ENCODE peak calls at places on chromosome 1, in five cellular contexts. A, N, W, R and S are unnamed samples.
A peak's percentile ranks its signal among the peaks of the same experiment; 100 is the strongest.

GRCh38 chr1:239952348-239953307 is 139.1 kb upstream of the FMN2 start:
- DNase-seq in A (no peak), N (no peak), W (no peak), R (no peak), S (no peak)

GRCh38 chr1:228901936-228902681 is 166.8 kb downstream of the RHOU start:
- DNase-seq in A (no peak), N (no peak), W (no peak), R (no peak), S (no peak)

GRCh38 chr1:62530516-62531154 is 66.7 kb upstream of the ANGPTL3 start:
- DNase-seq in A (no peak), N (no peak), W (peak; percentile 27), R (no peak), S (peak; percentile 40)

GRCh38 chr1:235766794-235767285 is 99.9 kb downstream of the LYST start:
- DNase-seq in A (no peak), N (no peak), W (no peak), R (no peak), S (no peak)

GRCh38 chr1:42368096-42368795 is 12.3 kb upstream of the RIMKLA start:
- DNase-seq in A (no peak), N (no peak), W (no peak), R (no peak), S (no peak)

GRCh38 chr1:77632216-77632615 is 50.2 kb downstream of the ZZZ3 start:
- DNase-seq in A (no peak), N (no peak), W (no peak), R (no peak), S (no peak)

GRCh38 chr1:201268604-201269151 is 14.6 kb upstream of the PKP1 start:
- DNase-seq in A (no peak), N (peak; percentile 55), W (no peak), R (no peak), S (no peak)

GRCh38 chr1:208139434-208140086 is 104.6 kb downstream of the PLXNA2 start:
- DNase-seq in A (no peak), N (no peak), W (no peak), R (no peak), S (no peak)

GRCh38 chr1:214009613-214010550 is 22.1 kb downstream of the PROX1 start:
- DNase-seq in A (no peak), N (no peak), W (no peak), R (no peak), S (no peak)

GRCh38 chr1:214146523-214146922 is 134.4 kb upstream of the SMYD2 start:
- DNase-seq in A (no peak), N (no peak), W (no peak), R (no peak), S (no peak)

GRCh38 chr1:3111616-3112021 is 42.6 kb downstream of the PRDM16 start:
- DNase-seq in A (no peak), N (no peak), W (no peak), R (no peak), S (no peak)

GRCh38 chr1:23460519-23460918 is 23.5 kb downstream of the ASAP3 start:
- DNase-seq in A (no peak), N (no peak), W (no peak), R (no peak), S (no peak)

GRCh38 chr1:35215346-35215745 is 22.4 kb upstream of the SFPQ start:
- DNase-seq in A (no peak), N (no peak), W (no peak), R (no peak), S (no peak)

GRCh38 chr1:112021263-112021662 is 31.8 kb upstream of the KCND3 start:
- DNase-seq in A (no peak), N (no peak), W (no peak), R (no peak), S (no peak)

GRCh38 chr1:243294723-243295121 is 38.9 kb downstream of the SDCCAG8 start:
- DNase-seq in A (no peak), N (no peak), W (no peak), R (no peak), S (no peak)

GRCh38 chr1:45348966-45349677 is 8.9 kb upstream of the MUTYH start:
- DNase-seq in A (no peak), N (no peak), W (no peak), R (no peak), S (no peak)

GRCh38 chr1:233254039-233254362 is 41.5 kb downstream of the PCNX2 start:
- DNase-seq in A (no peak), N (no peak), W (no peak), R (no peak), S (no peak)

GRCh38 chr1:29497395-29498125 is 261.2 kb downstream of the PTPRU start:
- DNase-seq in A (no peak), N (no peak), W (no peak), R (no peak), S (no peak)